ENCODE peak calls at places on chromosomes 13 and 19, in seven cellular contexts. R is HCT116; Z is progenitor cell of endocrine pancreas; T is CD8-positive, alpha-beta T cell; A is foreskin fibroblast; M is heart left ventricle; O is activated B cell treated with CpG ODN at 0.5 μM for 24 hours. C is an unnamed sample.

GRCh38 chr13:114339779-114340534 is 25.7 kb downstream of the CHAMP1 start:
- DNase-seq in T (peak), R (peak), A (peak), Z (no peak), O (no peak), M (no peak), C (no peak)

GRCh38 chr19:5293607-5294089 is 47.0 kb downstream of the PTPRS start:
- DNase-seq in Z (peak), T (no peak), M (no peak), O (no peak), R (no peak), A (peak), C (peak)

GRCh38 chr19:16897572-16898056 is 8.8 kb downstream of the F2RL3 start:
- DNase-seq in M (no peak), Z (no peak), O (no peak), A (peak), T (no peak), R (no peak), C (no peak)

GRCh38 chr13:107296804-107297203 is 728.9 kb upstream of the ARGLU1 start:
- DNase-seq in A (no peak), T (no peak), O (no peak), R (no peak), M (no peak), Z (no peak), C (no peak)

GRCh38 chr19:4988770-4989251 is 19.9 kb downstream of the KDM4B start:
- DNase-seq in R (no peak), M (peak), A (peak), Z (no peak), T (no peak), O (no peak), C (no peak)

GRCh38 chr13:44266305-44266704 is 107.3 kb upstream of the SERP2 start:
- DNase-seq in O (no peak), A (no peak), Z (no peak), M (no peak), T (no peak), R (no peak), C (no peak)

GRCh38 chr19:32387701-32388392 is 17.7 kb upstream of the DPY19L3 start:
- DNase-seq in R (no peak), M (no peak), Z (no peak), T (no peak), A (peak), O (no peak), C (no peak)

GRCh38 chr19:19292607-19293006 is 19.5 kb upstream of the TM6SF2 start:
- DNase-seq in M (no peak), A (no peak), Z (no peak), O (no peak), T (no peak), R (no peak), C (no peak)

GRCh38 chr19:35784401-35785086 is 9.2 kb downstream of the ARHGAP33 start:
- DNase-seq in M (no peak), T (no peak), O (no peak), A (no peak), R (no peak), Z (no peak), C (no peak)

GRCh38 chr13:36332986-36333385 is 13.2 kb downstream of the SPART start:
- DNase-seq in A (peak), O (no peak), T (no peak), M (no peak), Z (no peak), R (no peak), C (no peak)

GRCh38 chr19:5345895-5346386 is 5.3 kb upstream of the PTPRS start:
- DNase-seq in Z (no peak), T (no peak), M (no peak), A (peak), R (no peak), O (no peak), C (no peak)

GRCh38 chr19:54325194-54325621 is 12.2 kb upstream of the LILRA5 start:
- DNase-seq in O (no peak), T (peak), M (no peak), R (peak), Z (no peak), A (peak), C (no peak)

GRCh38 chr13:21749410-21749809 is 78.5 kb downstream of the FGF9 start:
- DNase-seq in A (no peak), Z (no peak), M (no peak), R (no peak), O (no peak), T (no peak), C (no peak)

GRCh38 chr19:52987221-52987620 is 24.5 kb upstream of the ZNF816 start:
- DNase-seq in Z (no peak), O (no peak), A (no peak), M (no peak), R (no peak), T (no peak), C (no peak)

GRCh38 chr19:10419200-10419645 is 1.1 kb upstream of the PDE4A start:
- DNase-seq in Z (no peak), T (no peak), A (peak), R (no peak), M (no peak), O (peak), C (no peak)

GRCh38 chr19:42423462-42424344 is 3.5 kb downstream of the LIPE start:
- DNase-seq in O (peak), R (peak), A (peak), Z (peak), T (peak), M (peak), C (peak)

GRCh38 chr19:35454663-35455062 is 6.6 kb downstream of the FFAR2 start:
- DNase-seq in Z (no peak), R (no peak), M (no peak), T (no peak), A (no peak), O (no peak), C (no peak)

GRCh38 chr19:48123907-48124675 is 13.5 kb upstream of the PLA2G4C start:
- DNase-seq in M (no peak), O (no peak), Z (no peak), A (peak), R (peak), T (no peak), C (no peak)

GRCh38 chr19:19637523-19638251 is 5.8 kb downstream of the GMIP start:
- DNase-seq in T (no peak), M (no peak), Z (no peak), R (no peak), A (no peak), O (no peak), C (no peak)

DNA sequence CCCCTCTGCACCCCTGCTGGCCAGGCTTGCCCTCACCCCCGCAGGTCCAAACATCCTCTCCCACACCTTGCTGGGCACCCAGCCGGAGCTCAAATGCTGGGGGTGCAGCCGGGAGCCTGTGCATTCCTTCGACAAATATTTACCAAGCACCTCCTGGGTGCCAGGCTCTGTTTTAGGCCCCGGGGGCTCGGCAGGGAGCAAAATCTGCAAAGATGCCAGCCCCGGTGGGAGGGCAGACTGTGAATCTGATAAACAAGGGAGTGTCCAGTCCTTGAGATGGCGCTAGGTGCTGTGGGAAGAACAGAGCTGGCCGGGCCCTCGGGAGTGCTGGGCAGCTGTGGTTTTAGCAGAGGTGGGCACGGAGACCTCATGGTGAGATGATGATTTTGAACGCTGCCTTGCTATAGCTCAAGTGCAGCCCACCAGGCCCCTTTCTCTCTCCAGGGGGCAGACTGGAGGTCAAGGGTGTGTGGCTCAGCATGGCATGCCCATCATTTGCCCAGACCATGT is 10.6 kb downstream of the NFIX start:
- DNase-seq in M (no peak), R (no peak), A (no peak), Z (no peak), T (no peak), O (no peak), C (no peak)
- TF ChIP-seq CTCF in M (no peak), R (no peak), A (no peak), Z (no peak), T (no peak), O (no peak), C (no peak)

DNA sequence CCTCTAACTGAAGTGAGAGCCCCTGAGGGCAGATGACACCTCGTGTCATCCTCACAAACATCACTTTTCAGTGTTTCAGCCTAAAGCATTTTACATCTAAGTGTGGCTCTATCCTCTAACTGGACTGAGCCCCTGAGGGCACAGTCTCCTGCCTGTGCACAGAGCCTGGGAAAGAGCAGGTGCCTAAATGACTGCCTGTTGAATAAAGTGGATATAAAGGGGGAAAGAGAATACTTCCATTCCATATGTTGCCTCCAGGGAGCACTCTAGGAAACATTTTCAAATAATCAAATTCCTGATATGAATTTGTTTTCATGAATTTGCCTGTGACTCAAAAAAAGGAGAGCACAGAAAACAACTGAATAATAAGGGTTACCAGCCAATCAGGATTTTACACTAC is 32.2 kb downstream of the CNMD start:
- DNase-seq in R (no peak), Z (no peak), M (no peak), A (peak), T (no peak), O (no peak), C (no peak)
- TF ChIP-seq CTCF in R (no peak), Z (no peak), M (no peak), A (no peak), T (no peak), O (no peak), C (peak)

GRCh38 chr19:13299838-13300237 is 149.6 kb downstream of the IER2 start:
- DNase-seq in M (no peak), R (no peak), Z (no peak), A (no peak), T (no peak), O (no peak), C (no peak)

GRCh38 chr19:13303381-13304129 is 153.3 kb downstream of the IER2 start:
- DNase-seq in M (no peak), T (no peak), A (no peak), Z (no peak), R (no peak), O (no peak), C (no peak)

GRCh38 chr19:13301627-13302334 is 151.6 kb downstream of the IER2 start:
- DNase-seq in M (no peak), A (no peak), R (no peak), T (no peak), O (no peak), Z (no peak), C (no peak)

GRCh38 chr19:13300421-13301030 is 150.3 kb downstream of the IER2 start:
- DNase-seq in M (no peak), R (no peak), A (no peak), Z (no peak), O (no peak), T (no peak), C (no peak)

GRCh38 chr19:13302521-13303270 is 152.5 kb downstream of the IER2 start:
- DNase-seq in T (no peak), Z (no peak), R (no peak), A (no peak), O (no peak), M (no peak), C (no peak)
- TF ChIP-seq CTCF in T (no peak), Z (no peak), R (no peak), A (no peak), O (no peak), M (no peak), C (no peak)

GRCh38 chr13:93218583-93218982 is 8.0 kb upstream of the GPC6 start:
- DNase-seq in O (no peak), T (no peak), A (peak), Z (no peak), R (no peak), M (no peak), C (no peak)
- TF ChIP-seq CTCF in O (no peak), T (no peak), A (no peak), Z (no peak), R (no peak), M (no peak), C (no peak)

GRCh38 chr19:37317403-37318209 is 53.3 kb upstream of the ZNF527 start:
- DNase-seq in Z (peak), M (peak), R (peak), O (peak), A (peak), T (peak), C (peak)
- TF ChIP-seq CTCF in Z (peak), M (no peak), R (no peak), O (no peak), A (peak), T (no peak), C (peak)

GRCh38 chr19:56136362-56136761 is 4.7 kb upstream of the ZNF444 start:
- DNase-seq in Z (no peak), R (no peak), T (no peak), A (no peak), M (no peak), O (no peak), C (no peak)

GRCh38 chr19:56133858-56134654 is 7.0 kb upstream of the ZNF444 start:
- DNase-seq in R (no peak), Z (no peak), M (no peak), O (no peak), A (peak), T (no peak), C (no peak)

GRCh38 chr19:56132316-56132822 is 8.7 kb upstream of the ZNF444 start:
- DNase-seq in Z (no peak), M (no peak), A (peak), R (no peak), T (no peak), O (no peak), C (no peak)

GRCh38 chr19:56137405-56137804 is 3.7 kb upstream of the ZNF444 start:
- DNase-seq in A (no peak), O (no peak), T (no peak), M (no peak), Z (no peak), R (no peak), C (no peak)

GRCh38 chr19:56134655-56134922 is 6.5 kb upstream of the ZNF444 start:
- DNase-seq in Z (no peak), A (no peak), M (no peak), O (no peak), R (no peak), T (no peak), C (no peak)
- TF ChIP-seq CTCF in Z (no peak), A (no peak), M (no peak), O (no peak), R (no peak), T (no peak), C (no peak)

DNA sequence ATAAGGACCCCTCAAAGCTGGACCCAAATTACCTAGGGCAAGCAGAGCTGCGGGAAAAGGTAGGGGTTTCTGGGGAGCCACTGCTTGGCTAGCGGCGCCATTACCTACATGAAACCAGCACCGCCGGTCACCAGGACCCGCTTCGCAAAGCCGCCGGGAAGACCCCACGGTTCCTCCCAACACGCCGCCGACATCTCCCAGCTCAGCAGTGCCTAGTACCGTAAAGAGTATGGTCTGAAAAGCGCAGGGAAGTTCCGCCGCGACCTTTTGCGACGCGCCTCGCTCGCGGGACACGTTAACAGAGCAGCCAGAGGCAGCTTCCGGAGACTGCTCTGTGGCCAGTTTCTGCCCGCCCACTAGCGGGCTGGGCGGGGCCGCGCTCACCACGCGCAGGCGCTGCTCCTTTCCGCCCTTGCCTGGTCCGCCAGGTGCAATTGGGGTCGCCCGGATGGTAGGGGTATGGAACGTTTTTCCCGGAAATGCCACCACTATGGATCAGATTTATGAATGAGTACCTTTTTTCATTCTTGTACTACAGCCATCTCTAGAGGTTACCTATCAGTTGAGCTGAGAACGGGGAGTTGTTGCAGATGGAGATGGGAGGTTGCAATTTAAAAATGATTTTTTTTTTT is at the start of gene TGDS:
- DNase-seq in M (peak), O (peak), Z (peak), R (peak), A (peak), T (peak), C (peak)
- TF ChIP-seq CTCF in M (peak), O (no peak), Z (no peak), R (no peak), A (no peak), T (no peak), C (peak)

C was measured in type B pancreatic cell.